ENCODE peak calls at places on chromosomes 4 and X, in ten cellular contexts. Y is suprapubic skin; Z is CD8-positive, alpha-beta T cell; C is H9; H is cardiac muscle cell; X is LNCaP clone FGC; I is tibial nerve; M is epithelial cell of esophagus; W is progenitor cell of endocrine pancreas; E is cardiac fibroblast. B is an unnamed sample.

GRCh38 chr4:126778348-126778747 is 854.4 kb upstream of the INTU start:
- DNase-seq in Y (no peak), Z (no peak), C (no peak), H (peak; percentile 80), X (no peak), I (no peak), M (peak; percentile 64), W (no peak), E (peak; percentile 82), B (peak; percentile 52)

GRCh38 chr4:85929926-85930325 is 429.9 kb downstream of the MAPK10 start:
- DNase-seq in Y (no peak), Z (no peak), C (no peak), H (no peak), X (no peak), I (no peak), M (no peak), W (no peak), E (no peak), B (no peak)

GRCh38 chrX:9072281-9072680 is 38.4 kb upstream of the FAM9B start:
- DNase-seq in Y (no peak), Z (no peak), C (no peak), H (peak; percentile 21), X (no peak), I (no peak), M (no peak), W (no peak), E (peak; percentile 5), B (no peak)

GRCh38 chrX:56784666-56785065 is 55.6 kb downstream of the NBDY start:
- DNase-seq in Y (peak; percentile 12), Z (no peak), C (no peak), H (no peak), X (no peak), I (no peak), M (no peak), W (no peak), E (no peak), B (no peak)

GRCh38 chr4:103915224-103915869 is 195.6 kb upstream of the TACR3 start:
- DNase-seq in Y (no peak), Z (no peak), C (no peak), H (peak; percentile 27), X (no peak), I (no peak), M (peak; percentile 32), W (no peak), E (peak; percentile 38), B (peak; percentile 49)

GRCh38 chr4:184762100-184762499 is 28.2 kb upstream of the CENPU start:
- DNase-seq in Y (no peak), Z (no peak), C (no peak), H (no peak), X (no peak), I (no peak), M (no peak), W (no peak), E (no peak), B (no peak)

GRCh38 chr4:25098964-25099843 is 61.0 kb downstream of the SEPSECS start:
- DNase-seq in Y (no peak), Z (no peak), C (no peak), H (peak; percentile 87), X (peak; percentile 73), I (peak; percentile 28), M (peak; percentile 54), W (no peak), E (peak; percentile 77), B (peak; percentile 86)

GRCh38 chr4:6013564-6013963 is 4.7 kb downstream of the C4orf50 start:
- DNase-seq in Y (no peak), Z (no peak), C (no peak), H (no peak), X (no peak), I (no peak), M (no peak), W (no peak), E (no peak), B (no peak)

GRCh38 chrX:34734383-34734782 is 77.3 kb upstream of the TMEM47 start:
- DNase-seq in Y (no peak), Z (no peak), C (no peak), H (peak; percentile 3), X (no peak), I (no peak), M (peak; percentile 3), W (no peak), E (peak; percentile 27), B (peak; percentile 3)

GRCh38 chr4:41509411-41510008 is 28.4 kb upstream of the LIMCH1 start:
- DNase-seq in Y (no peak), Z (no peak), C (no peak), H (no peak), X (peak; percentile 53), I (no peak), M (no peak), W (no peak), E (no peak), B (no peak)

GRCh38 chr4:5976431-5976830 is 41.8 kb downstream of the C4orf50 start:
- DNase-seq in Y (peak; percentile 45), Z (no peak), C (peak; percentile 32), H (no peak), X (no peak), I (no peak), M (no peak), W (no peak), E (no peak), B (no peak)

GRCh38 chr4:8524595-8525382 is 55.4 kb upstream of the GPR78 start:
- DNase-seq in Y (no peak), Z (no peak), C (no peak), H (no peak), X (no peak), I (no peak), M (no peak), W (no peak), E (no peak), B (no peak)

GRCh38 chr4:78621395-78621794 is 69.8 kb downstream of the ANXA3 start:
- DNase-seq in Y (no peak), Z (no peak), C (no peak), H (no peak), X (no peak), I (no peak), M (no peak), W (no peak), E (no peak), B (no peak)

GRCh38 chr4:26300314-26301307 is 20.2 kb upstream of the RBPJ start:
- DNase-seq in Y (no peak), Z (no peak), C (no peak), H (no peak), X (no peak), I (no peak), M (no peak), W (no peak), E (no peak), B (no peak)

GRCh38 chr4:1599491-1600210 is 84.5 kb downstream of the FAM53A start:
- DNase-seq in Y (no peak), Z (no peak), C (no peak), H (no peak), X (no peak), I (no peak), M (no peak), W (no peak), E (no peak), B (no peak)

GRCh38 chr4:109739547-109739946 is 9.7 kb upstream of the PLA2G12A start:
- DNase-seq in Y (no peak), Z (no peak), C (no peak), H (peak; percentile 52), X (no peak), I (no peak), M (peak; percentile 33), W (no peak), E (peak; percentile 14), B (peak; percentile 1)

GRCh38 chr4:186904104-186904503 is 180.4 kb upstream of the FAT1 start:
- DNase-seq in Y (no peak), Z (no peak), C (no peak), H (peak; percentile 73), X (no peak), I (no peak), M (peak; percentile 92), W (no peak), E (peak; percentile 94), B (peak; percentile 78)

GRCh38 chr4:151885123-151885522 is 124.3 kb upstream of the GATB start:
- DNase-seq in Y (no peak), Z (no peak), C (no peak), H (no peak), X (no peak), I (no peak), M (no peak), W (no peak), E (no peak), B (no peak)

DNA sequence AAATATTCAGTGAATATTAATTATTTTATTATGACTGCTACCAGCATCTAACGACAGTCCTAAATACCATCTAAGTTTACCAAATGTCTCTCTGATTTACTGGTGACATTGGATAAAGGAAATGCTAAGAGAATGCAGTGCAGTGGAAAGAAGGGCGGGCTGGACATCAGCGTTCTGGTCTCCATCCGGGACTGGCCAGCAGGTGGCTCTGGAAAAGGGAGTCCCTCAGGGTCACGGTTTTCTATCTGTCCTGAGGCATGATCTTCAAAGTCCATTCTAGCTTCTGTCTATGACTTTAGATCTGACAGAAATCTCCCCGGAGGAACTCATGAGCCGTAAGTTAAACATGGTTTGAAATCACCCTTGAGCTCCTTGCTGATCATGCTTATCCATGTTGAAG is 3.3 kb downstream of the TRIM2 start:
- DNase-seq in Y (no peak), Z (no peak), C (peak; percentile 62), H (peak; percentile 29), X (no peak), I (no peak), M (no peak), W (no peak), E (peak; percentile 45), B (peak; percentile 46)
- TF ChIP-seq CTCF in Y (no peak), Z (no peak), C (peak; percentile 66), H (peak; percentile 57), X (peak; percentile 35), I (peak; percentile 34), M (peak; percentile 22), W (peak; percentile 62), E (peak; percentile 66), B (peak; percentile 37)

GRCh38 chr4:46886711-46887110 is 22.3 kb downstream of the COX7B2 start:
- DNase-seq in Y (no peak), Z (no peak), C (no peak), H (peak; percentile 9), X (no peak), I (no peak), M (peak; percentile 13), W (no peak), E (peak; percentile 34), B (peak; percentile 29)
- TF ChIP-seq CTCF in Y (no peak), Z (no peak), C (peak; percentile 32), H (peak; percentile 32), X (peak; percentile 53), I (peak; percentile 11), M (peak; percentile 19), W (peak; percentile 58), E (peak; percentile 41), B (peak; percentile 28)

DNA sequence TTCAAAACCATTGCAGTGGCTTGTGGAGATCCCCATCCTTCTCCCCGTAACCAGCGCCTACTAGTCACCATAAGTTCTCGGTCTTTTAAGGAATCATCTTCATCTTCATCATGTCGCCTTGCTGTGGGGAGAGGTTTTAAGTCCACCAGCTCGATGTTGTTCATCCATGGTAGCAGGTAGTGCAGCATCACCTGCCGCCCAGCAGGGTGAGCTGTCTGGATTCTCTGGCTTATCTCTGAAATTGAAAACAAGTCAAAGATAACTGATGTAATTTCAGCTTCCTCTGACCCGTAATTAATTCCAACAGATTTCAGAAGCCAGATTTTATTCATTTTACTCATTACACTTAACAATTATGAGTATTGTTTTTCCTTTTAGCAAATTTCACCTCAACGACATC is 67.4 kb downstream of the ZAR1 start:
- DNase-seq in Y (no peak), Z (no peak), C (peak; percentile 32), H (peak; percentile 4), X (no peak), I (no peak), M (peak; percentile 18), W (no peak), E (peak; percentile 5), B (peak; percentile 6)
- TF ChIP-seq CTCF in Y (no peak), Z (no peak), C (peak; percentile 65), H (peak; percentile 16), X (peak; percentile 56), I (no peak), M (peak; percentile 42), W (peak; percentile 39), E (peak; percentile 20), B (peak; percentile 10)

GRCh38 chr4:113049421-113050355 is at the start of gene ANK2:
- DNase-seq in Y (no peak), Z (no peak), C (peak; percentile 87), H (no peak), X (no peak), I (no peak), M (no peak), W (peak; percentile 11), E (peak; percentile 5), B (no peak)
- TF ChIP-seq CTCF in Y (no peak), Z (no peak), C (no peak), H (no peak), X (no peak), I (no peak), M (no peak), W (no peak), E (no peak), B (no peak)

B was measured in MCF 10A.